ENCODE peak calls at places on chromosomes 3 and 15, in nine cellular contexts. E, F, A, T, U, I, D, C and M are unnamed samples.

GRCh38 chr3:197533396-197534347 is 22.1 kb downstream of the BDH1 start:
- DNase-seq in I (no peak), F (no peak), U (no peak), D (no peak), C (no peak), T (peak; percentile 47), A (no peak), E (no peak), M (peak; percentile 79)

GRCh38 chr3:38582316-38582715 is 67.2 kb downstream of the SCN5A start:
- DNase-seq in C (no peak), T (peak; percentile 32), E (no peak), F (peak; percentile 5), A (no peak), U (no peak), D (no peak), I (no peak), M (no peak)

GRCh38 chr15:80449825-80450224 is 45.6 kb downstream of the ARNT2 start:
- DNase-seq in A (no peak), F (no peak), C (no peak), E (no peak), D (no peak), I (no peak), U (no peak), T (no peak), M (no peak)

GRCh38 chr15:70375006-70375409 is 277.3 kb upstream of the TLE3 start:
- DNase-seq in T (peak; percentile 45), F (no peak), I (peak; percentile 32), E (no peak), U (peak; percentile 28), A (no peak), C (peak; percentile 92), D (no peak), M (peak; percentile 84)

GRCh38 chr15:50003786-50004334 is 115.2 kb downstream of the ATP8B4 start:
- DNase-seq in F (peak; percentile 88), U (peak; percentile 78), A (peak; percentile 95), D (peak; percentile 48), T (peak; percentile 91), E (peak; percentile 90), I (peak; percentile 77), C (peak; percentile 86), M (peak; percentile 63)

GRCh38 chr15:59828262-59828661 is 139.1 kb upstream of the BNIP2 start:
- DNase-seq in D (no peak), A (no peak), I (no peak), T (no peak), F (no peak), E (no peak), C (peak; percentile 63), U (no peak), M (no peak)

GRCh38 chr15:101121511-101122090 is 130.2 kb downstream of the CHSY1 start:
- DNase-seq in E (peak; percentile 81), I (peak; percentile 76), T (peak; percentile 96), A (peak; percentile 58), C (no peak), U (peak; percentile 25), F (peak; percentile 71), D (no peak), M (peak; percentile 3)

GRCh38 chr3:171227828-171228227 is 201.3 kb upstream of the SLC2A2 start:
- DNase-seq in T (no peak), I (no peak), U (no peak), A (no peak), C (no peak), E (no peak), F (no peak), D (no peak), M (no peak)

GRCh38 chr3:43497905-43498365 is 123.9 kb downstream of the ANO10 start:
- DNase-seq in C (peak; percentile 17), U (no peak), I (no peak), D (no peak), E (no peak), A (no peak), T (no peak), F (no peak), M (no peak)

GRCh38 chr3:192727032-192727847 is at the start of gene FGF12:
- DNase-seq in T (peak; percentile 73), E (peak; percentile 33), A (peak; percentile 96), D (no peak), F (peak; percentile 11), C (peak; percentile 79), I (peak; percentile 37), U (peak; percentile 82), M (no peak)

GRCh38 chr3:101518421-101518871 is 5.4 kb upstream of the SENP7 start:
- DNase-seq in T (no peak), E (no peak), I (no peak), D (peak; percentile 86), F (no peak), A (peak; percentile 60), C (peak; percentile 33), U (no peak), M (peak; percentile 26)

GRCh38 chr3:78905700-78906099 is 862.1 kb downstream of the ROBO1 start:
- DNase-seq in A (no peak), F (no peak), T (no peak), U (no peak), E (no peak), C (no peak), D (no peak), I (no peak), M (no peak)

GRCh38 chr15:50353251-50353998 is 1.6 kb downstream of the GABPB1 start:
- DNase-seq in T (no peak), E (no peak), A (no peak), C (peak; percentile 45), D (peak; percentile 86), U (no peak), I (no peak), F (no peak), M (no peak)

GRCh38 chr3:155870945-155871745 is 695 bp downstream of the GMPS start:
- DNase-seq in U (peak; percentile 42), I (peak; percentile 50), D (peak; percentile 16), A (peak; percentile 52), T (peak; percentile 92), F (peak; percentile 64), E (peak; percentile 70), C (peak; percentile 57), M (peak; percentile 58)

GRCh38 chr15:51866751-51867150 is 37.3 kb downstream of the TMOD3 start:
- DNase-seq in T (no peak), F (no peak), U (no peak), E (no peak), C (no peak), D (no peak), A (no peak), I (no peak), M (no peak)

GRCh38 chr3:27353221-27353620 is 16.0 kb downstream of the NEK10 start:
- DNase-seq in T (no peak), C (no peak), A (no peak), F (no peak), I (no peak), D (no peak), E (no peak), U (no peak), M (no peak)

GRCh38 chr3:119529883-119530282 is 29.5 kb downstream of the CD80 start:
- DNase-seq in D (no peak), I (no peak), T (no peak), C (no peak), U (no peak), E (no peak), A (no peak), F (no peak), M (no peak)

GRCh38 chr3:152403632-152404066 is 134.9 kb downstream of the MBNL1 start:
- DNase-seq in I (peak; percentile 73), D (no peak), E (no peak), F (peak; percentile 48), C (no peak), U (no peak), A (peak; percentile 22), T (no peak), M (no peak)

GRCh38 chr15:37142371-37142770 is 42.0 kb upstream of the MEIS2 start:
- DNase-seq in C (peak; percentile 37), A (no peak), D (no peak), U (no peak), F (no peak), E (no peak), T (no peak), I (no peak), M (no peak)

GRCh38 chr3:144864646-144865045 is 893.0 kb downstream of the DIPK2A start:
- DNase-seq in F (no peak), I (no peak), E (no peak), U (no peak), A (no peak), T (no peak), C (peak; percentile 36), D (no peak), M (no peak)

GRCh38 chr15:31486506-31486905 is 159.9 kb downstream of the KLF13 start:
- DNase-seq in A (no peak), E (no peak), C (no peak), I (no peak), D (no peak), F (no peak), T (no peak), U (no peak), M (no peak)

DNA sequence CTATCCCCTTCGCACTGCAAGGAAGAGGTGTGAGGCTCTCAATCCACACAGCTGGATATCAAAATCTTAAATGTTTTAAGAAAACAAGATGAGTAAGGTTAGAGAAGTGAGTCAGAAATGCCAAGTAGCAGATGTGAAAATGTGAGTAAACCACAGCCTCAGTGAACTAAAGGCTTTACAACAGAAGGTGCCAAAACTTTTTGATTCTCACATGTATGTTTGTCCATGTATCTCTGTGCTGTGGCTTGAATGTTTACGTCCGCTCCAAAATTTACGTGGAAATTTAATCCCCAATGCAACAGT is 126.8 kb upstream of the PFN2 start:
- DNase-seq in C (no peak), U (no peak), A (no peak), D (no peak), E (no peak), I (no peak), T (no peak), F (no peak), M (no peak)
- H3K27ac ChIP-seq in C (no peak overlapping the region), U (no peak overlapping the region), A (peak overlapping the region; percentile 45), D (no peak overlapping the region), E (no peak overlapping the region), I (peak overlapping the region; percentile 90), T (no peak overlapping the region), F (no peak overlapping the region), M (no peak overlapping the region)

GRCh38 chr3:71580636-71581215 is 2.8 kb downstream of the FOXP1 start:
- DNase-seq in C (no peak), I (no peak), D (no peak), U (no peak), A (no peak), E (no peak), T (no peak), F (no peak), M (no peak)
- H3K27ac ChIP-seq in C (peak overlapping the region; percentile 97), I (peak overlapping the region; percentile 93), D (no peak overlapping the region), U (peak overlapping the region; percentile 96), A (no peak overlapping the region), E (peak overlapping the region; percentile 99), T (peak overlapping the region; percentile 98), F (peak overlapping the region; percentile 100), M (no peak overlapping the region)

GRCh38 chr3:52130966-52131637 is 23.1 kb downstream of the POC1A start:
- DNase-seq in C (no peak), A (no peak), D (no peak), F (no peak), E (no peak), U (no peak), I (peak; percentile 11), T (no peak), M (no peak)
- H3K27ac ChIP-seq in C (no peak overlapping the region), A (no peak overlapping the region), D (no peak overlapping the region), F (no peak overlapping the region), E (no peak overlapping the region), U (peak overlapping the region; percentile 65), I (no peak overlapping the region), T (no peak overlapping the region), M (no peak overlapping the region)

DNA sequence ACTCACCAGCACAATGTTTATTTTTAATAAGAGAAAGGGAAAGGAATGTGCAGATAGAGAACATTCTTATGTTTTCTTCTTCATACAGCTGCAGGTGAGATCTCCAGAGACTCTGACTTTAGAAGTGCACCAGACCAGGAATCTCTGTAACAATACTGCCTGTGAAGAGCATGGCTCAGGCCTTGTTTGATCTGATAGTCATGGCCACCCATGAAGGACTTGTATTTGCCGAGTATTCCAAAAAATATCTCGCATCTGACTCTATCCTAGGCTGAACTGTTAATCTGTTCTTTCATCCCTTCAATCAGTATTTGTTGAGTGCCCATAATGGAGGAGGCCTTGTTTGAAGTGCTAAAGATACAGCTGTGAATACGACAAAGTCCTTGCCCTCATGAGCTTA is 30.1 kb upstream of the CLRN1 start:
- DNase-seq in A (no peak), D (no peak), F (no peak), T (no peak), C (no peak), E (no peak), U (no peak), I (no peak), M (no peak)
- H3K27ac ChIP-seq in A (no peak overlapping the region), D (no peak overlapping the region), F (no peak overlapping the region), T (no peak overlapping the region), C (no peak overlapping the region), E (no peak overlapping the region), U (no peak overlapping the region), I (no peak overlapping the region), M (no peak overlapping the region)